ENCODE peak calls at places on chromosomes 13 and 19, in four cellular contexts. One of them, this sample, is unnamed.

GRCh38 chr19:38321646-38322323 is 2.1 kb downstream of the KCNK6 start:
- DNase-seq in K562: no peak
- DNase-seq in memory B cell: no peak
- DNase-seq in GM23338: no peak
- DNase-seq in this sample: no peak

GRCh38 chr19:43648633-43649032 is 9.0 kb upstream of the CADM4 start:
- DNase-seq in K562: no peak
- DNase-seq in memory B cell: no peak
- DNase-seq in GM23338: no peak
- DNase-seq in this sample: no peak

GRCh38 chr19:5356918-5357317 is 16.3 kb upstream of the PTPRS start:
- DNase-seq in K562: no peak
- DNase-seq in memory B cell: no peak
- DNase-seq in GM23338: no peak
- DNase-seq in this sample: no peak

GRCh38 chr13:72174549-72174948 is 307.5 kb upstream of the DACH1 start:
- DNase-seq in K562: no peak
- DNase-seq in memory B cell: no peak
- DNase-seq in GM23338: no peak
- DNase-seq in this sample: no peak

GRCh38 chr19:46296722-46297431 is at the start of gene HIF3A:
- DNase-seq in K562: peak; percentile 50
- DNase-seq in memory B cell: no peak
- DNase-seq in GM23338: peak; percentile 99
- DNase-seq in this sample: no peak

GRCh38 chr19:48361912-48362311 is 1.8 kb downstream of the TMEM143 start:
- DNase-seq in K562: no peak
- DNase-seq in memory B cell: no peak
- DNase-seq in GM23338: no peak
- DNase-seq in this sample: no peak

GRCh38 chr13:108306768-108307332 is 37.3 kb downstream of the TNFSF13B start:
- DNase-seq in K562: no peak
- DNase-seq in memory B cell: no peak
- DNase-seq in GM23338: no peak
- DNase-seq in this sample: no peak

GRCh38 chr19:42024622-42025111 is 30.6 kb upstream of the ATP1A3 start:
- DNase-seq in K562: no peak
- DNase-seq in memory B cell: no peak
- DNase-seq in GM23338: no peak
- DNase-seq in this sample: peak; percentile 67

GRCh38 chr19:6877766-6878165 is 9.6 kb upstream of the ADGRE1 start:
- DNase-seq in K562: no peak
- DNase-seq in memory B cell: no peak
- DNase-seq in GM23338: no peak
- DNase-seq in this sample: no peak

GRCh38 chr19:49057636-49058234 is at the start of gene CGB7:
- DNase-seq in K562: peak; percentile 60
- DNase-seq in memory B cell: no peak
- DNase-seq in GM23338: peak; percentile 91
- DNase-seq in this sample: peak; percentile 39

GRCh38 chr13:43688230-43688907 is 98.4 kb downstream of the ENOX1 start:
- DNase-seq in K562: no peak
- DNase-seq in memory B cell: no peak
- DNase-seq in GM23338: no peak
- DNase-seq in this sample: no peak

GRCh38 chr19:4859697-4860096 is 7.8 kb downstream of the PLIN3 start:
- DNase-seq in K562: no peak
- DNase-seq in memory B cell: no peak
- DNase-seq in GM23338: no peak
- DNase-seq in this sample: no peak

GRCh38 chr13:79382545-79383275 is 23.3 kb downstream of the RBM26 start:
- DNase-seq in K562: no peak
- DNase-seq in memory B cell: no peak
- DNase-seq in GM23338: peak; percentile 27
- DNase-seq in this sample: no peak

GRCh38 chr13:99860736-99861135 is 110.8 kb downstream of the ZIC5 start:
- DNase-seq in K562: no peak
- DNase-seq in memory B cell: no peak
- DNase-seq in GM23338: no peak
- DNase-seq in this sample: no peak

GRCh38 chr19:18416778-18417249 is 2.4 kb upstream of the SSBP4 start:
- DNase-seq in K562: peak; percentile 90
- DNase-seq in memory B cell: no peak
- DNase-seq in GM23338: peak; percentile 93
- DNase-seq in this sample: peak; percentile 85

GRCh38 chr19:35342430-35342829 is 5.3 kb upstream of the FFAR1 start:
- DNase-seq in K562: no peak
- DNase-seq in memory B cell: no peak
- DNase-seq in GM23338: peak; percentile 32
- DNase-seq in this sample: no peak

GRCh38 chr19:48325265-48325910 is at the start of gene EMP3:
- DNase-seq in K562: peak; percentile 89
- DNase-seq in memory B cell: peak; percentile 70
- DNase-seq in GM23338: peak; percentile 89
- DNase-seq in this sample: peak; percentile 91

GRCh38 chr13:106533101-106533939 is 2.1 kb downstream of the EFNB2 start:
- DNase-seq in K562: no peak
- DNase-seq in memory B cell: peak; percentile 7
- DNase-seq in GM23338: peak; percentile 88
- DNase-seq in this sample: peak; percentile 70

GRCh38 chr13:106133025-106133424 is 402.4 kb downstream of the EFNB2 start:
- DNase-seq in K562: no peak
- DNase-seq in memory B cell: no peak
- DNase-seq in GM23338: no peak
- DNase-seq in this sample: peak; percentile 67

GRCh38 chr13:75803175-75803611 is 167.1 kb downstream of the LMO7 start:
- DNase-seq in K562: no peak
- DNase-seq in memory B cell: no peak
- DNase-seq in GM23338: peak; percentile 85
- DNase-seq in this sample: no peak

GRCh38 chr19:18660051-18660910 is 23.2 kb upstream of the CRTC1 start:
- DNase-seq in K562: peak; percentile 71
- DNase-seq in memory B cell: no peak
- DNase-seq in GM23338: no peak
- DNase-seq in this sample: peak; percentile 57

GRCh38 chr13:93925976-93926375 is 553.5 kb downstream of the DCT start:
- DNase-seq in K562: no peak
- DNase-seq in memory B cell: no peak
- DNase-seq in GM23338: no peak
- DNase-seq in this sample: no peak

GRCh38 chr13:62643007-62643483 is 1227.4 kb upstream of the PCDH20 start:
- DNase-seq in K562: no peak
- DNase-seq in memory B cell: no peak
- DNase-seq in GM23338: no peak
- DNase-seq in this sample: peak; percentile 1

GRCh38 chr13:112648966-112649690 is 40.7 kb upstream of the ATP11A start:
- DNase-seq in K562: peak; percentile 59
- DNase-seq in memory B cell: no peak
- DNase-seq in GM23338: no peak
- DNase-seq in this sample: no peak

GRCh38 chr13:110274687-110275086 is 32.3 kb downstream of the COL4A1 start:
- DNase-seq in K562: no peak
- DNase-seq in memory B cell: no peak
- DNase-seq in GM23338: peak; percentile 41
- DNase-seq in this sample: no peak

GRCh38 chr13:96984061-96984508 is 10.2 kb downstream of the OXGR1 start:
- DNase-seq in K562: peak; percentile 11
- DNase-seq in memory B cell: no peak
- DNase-seq in GM23338: peak; percentile 69
- DNase-seq in this sample: no peak

GRCh38 chr13:42925626-42926025 is 66.4 kb downstream of the EPSTI1 start:
- DNase-seq in K562: no peak
- DNase-seq in memory B cell: no peak
- DNase-seq in GM23338: no peak
- DNase-seq in this sample: no peak

GRCh38 chr19:49438261-49438660 is 3.1 kb downstream of the SLC17A7 start:
- DNase-seq in K562: no peak
- DNase-seq in memory B cell: no peak
- DNase-seq in GM23338: no peak
- DNase-seq in this sample: no peak

GRCh38 chr19:33389574-33390119 is 16.1 kb downstream of the CEBPG start:
- DNase-seq in K562: no peak
- DNase-seq in memory B cell: no peak
- DNase-seq in GM23338: no peak
- DNase-seq in this sample: no peak

GRCh38 chr19:9075064-9075964 is 11.5 kb upstream of the OR1M1 start:
- DNase-seq in K562: peak; percentile 96
- DNase-seq in memory B cell: no peak
- DNase-seq in GM23338: peak; percentile 67
- DNase-seq in this sample: peak; percentile 95

GRCh38 chr19:35549174-35549788 is 3.9 kb downstream of the TMEM147 start:
- DNase-seq in K562: peak; percentile 79
- DNase-seq in memory B cell: peak; percentile 61
- DNase-seq in GM23338: peak; percentile 98
- DNase-seq in this sample: peak; percentile 46

GRCh38 chr19:21677696-21678418 is 89.5 kb downstream of the ZNF100 start:
- DNase-seq in K562: no peak
- DNase-seq in memory B cell: no peak
- DNase-seq in GM23338: peak; percentile 56
- DNase-seq in this sample: no peak

GRCh38 chr13:100528820-100529219 is 59.8 kb downstream of the GGACT start:
- DNase-seq in K562: no peak
- DNase-seq in memory B cell: no peak
- DNase-seq in GM23338: no peak
- DNase-seq in this sample: no peak

GRCh38 chr13:57631607-57632275 is at the start of gene PCDH17:
- DNase-seq in K562: no peak
- DNase-seq in memory B cell: no peak
- DNase-seq in GM23338: peak; percentile 85
- DNase-seq in this sample: no peak

GRCh38 chr13:95858286-95859075 is 181.5 kb downstream of the DNAJC3 start:
- DNase-seq in K562: no peak
- DNase-seq in memory B cell: no peak
- DNase-seq in GM23338: no peak
- DNase-seq in this sample: no peak

GRCh38 chr13:76552807-76553206 is 333.4 kb downstream of the KCTD12 start:
- DNase-seq in K562: no peak
- DNase-seq in memory B cell: no peak
- DNase-seq in GM23338: no peak
- DNase-seq in this sample: no peak

GRCh38 chr19:2603320-2603719 is 99.2 kb downstream of the GNG7 start:
- DNase-seq in K562: no peak
- DNase-seq in memory B cell: no peak
- DNase-seq in GM23338: peak; percentile 75
- DNase-seq in this sample: peak; percentile 41

GRCh38 chr19:58350001-58350801 is 3.1 kb downstream of the A1BG start:
- DNase-seq in K562: no peak
- DNase-seq in memory B cell: no peak
- DNase-seq in GM23338: peak; percentile 53
- DNase-seq in this sample: no peak

GRCh38 chr13:98365291-98365690 is 188.2 kb upstream of the RNF113B start:
- DNase-seq in K562: no peak
- DNase-seq in memory B cell: no peak
- DNase-seq in GM23338: no peak
- DNase-seq in this sample: no peak